ENCODE peak calls at places on chromosomes 5 and 9, in eight cellular contexts. Y, H, W, O, K, L, X and M are unnamed samples.
A peak's percentile ranks its signal among the peaks of the same experiment; 100 is the strongest.

GRCh38 chr9:35520404-35520790 is 30.5 kb downstream of the RUSC2 start:
- DNase-seq in W (no peak), X (no peak), O (no peak), Y (no peak), H (no peak), K (no peak), L (no peak), M (no peak)

GRCh38 chr5:31809037-31809910 is 170.3 kb downstream of the PDZD2 start:
- DNase-seq in Y (peak; percentile 74), K (peak; percentile 74), X (peak; percentile 83), W (peak; percentile 45), L (peak; percentile 74), O (peak; percentile 81), H (peak; percentile 85), M (peak; percentile 57)

GRCh38 chr5:157651623-157652376 is 438 bp downstream of the SOX30 start:
- DNase-seq in K (peak; percentile 87), H (peak; percentile 83), O (no peak), W (peak; percentile 83), Y (peak; percentile 90), X (peak; percentile 5), L (no peak), M (peak; percentile 78)

GRCh38 chr9:125655691-125656410 is 51.2 kb downstream of the MAPKAP1 start:
- DNase-seq in W (no peak), X (no peak), L (no peak), Y (no peak), O (no peak), K (no peak), H (no peak), M (no peak)

GRCh38 chr9:5529683-5530221 is 19.4 kb downstream of the PDCD1LG2 start:
- DNase-seq in O (peak; percentile 42), H (no peak), X (no peak), K (no peak), Y (no peak), W (no peak), L (no peak), M (no peak)

GRCh38 chr9:122113574-122113973 is 20.5 kb upstream of the TTLL11 start:
- DNase-seq in O (no peak), Y (no peak), W (no peak), H (no peak), L (no peak), X (no peak), K (no peak), M (no peak)

GRCh38 chr5:41871866-41872265 is 1.6 kb upstream of the OXCT1 start:
- DNase-seq in K (no peak), H (peak; percentile 52), L (no peak), X (no peak), W (no peak), O (no peak), Y (no peak), M (no peak)

GRCh38 chr5:148860599-148860998 is 34.2 kb downstream of the ADRB2 start:
- DNase-seq in W (no peak), O (no peak), K (no peak), X (no peak), L (no peak), H (no peak), Y (no peak), M (no peak)

GRCh38 chr9:86034863-86035734 is 64.3 kb downstream of the GOLM1 start:
- DNase-seq in W (peak; percentile 50), X (peak; percentile 71), H (peak; percentile 69), Y (no peak), K (no peak), O (peak; percentile 79), L (no peak), M (no peak)

GRCh38 chr9:8627944-8628679 is 828.5 kb upstream of the DMAC1 start:
- DNase-seq in H (no peak), X (no peak), Y (no peak), W (no peak), K (no peak), L (no peak), O (no peak), M (no peak)

GRCh38 chr9:112050544-112051475 is 124.3 kb downstream of the SUSD1 start:
- DNase-seq in X (no peak), H (peak; percentile 97), O (peak; percentile 42), K (no peak), Y (no peak), L (peak; percentile 81), W (peak; percentile 57), M (no peak)

GRCh38 chr9:86734762-86735161 is 212.5 kb downstream of the GAS1 start:
- DNase-seq in H (peak; percentile 80), L (no peak), Y (no peak), K (no peak), W (no peak), O (no peak), X (peak; percentile 46), M (no peak)

GRCh38 chr5:166505086-166505485 is 1786.4 kb upstream of the WWC1 start:
- DNase-seq in W (no peak), H (no peak), O (no peak), X (no peak), K (no peak), Y (no peak), L (no peak), M (no peak)

GRCh38 chr5:163580516-163580915 is 75.1 kb downstream of the MAT2B start:
- DNase-seq in W (peak; percentile 73), O (no peak), H (no peak), Y (no peak), K (no peak), X (no peak), L (no peak), M (no peak)

GRCh38 chr9:4048441-4048840 is 251.4 kb downstream of the GLIS3 start:
- DNase-seq in K (no peak), L (no peak), O (peak; percentile 39), W (no peak), Y (no peak), H (peak; percentile 58), X (peak; percentile 27), M (no peak)

GRCh38 chr9:115018547-115019435 is 88.4 kb upstream of the TNFSF8 start:
- DNase-seq in K (no peak), Y (no peak), H (peak; percentile 57), O (no peak), X (no peak), L (no peak), W (no peak), M (no peak)

GRCh38 chr5:148125641-148126040 is 42.7 kb upstream of the SPINK14 start:
- DNase-seq in L (no peak), O (peak; percentile 11), H (peak; percentile 6), K (no peak), W (no peak), Y (no peak), X (peak; percentile 33), M (no peak)

DNA sequence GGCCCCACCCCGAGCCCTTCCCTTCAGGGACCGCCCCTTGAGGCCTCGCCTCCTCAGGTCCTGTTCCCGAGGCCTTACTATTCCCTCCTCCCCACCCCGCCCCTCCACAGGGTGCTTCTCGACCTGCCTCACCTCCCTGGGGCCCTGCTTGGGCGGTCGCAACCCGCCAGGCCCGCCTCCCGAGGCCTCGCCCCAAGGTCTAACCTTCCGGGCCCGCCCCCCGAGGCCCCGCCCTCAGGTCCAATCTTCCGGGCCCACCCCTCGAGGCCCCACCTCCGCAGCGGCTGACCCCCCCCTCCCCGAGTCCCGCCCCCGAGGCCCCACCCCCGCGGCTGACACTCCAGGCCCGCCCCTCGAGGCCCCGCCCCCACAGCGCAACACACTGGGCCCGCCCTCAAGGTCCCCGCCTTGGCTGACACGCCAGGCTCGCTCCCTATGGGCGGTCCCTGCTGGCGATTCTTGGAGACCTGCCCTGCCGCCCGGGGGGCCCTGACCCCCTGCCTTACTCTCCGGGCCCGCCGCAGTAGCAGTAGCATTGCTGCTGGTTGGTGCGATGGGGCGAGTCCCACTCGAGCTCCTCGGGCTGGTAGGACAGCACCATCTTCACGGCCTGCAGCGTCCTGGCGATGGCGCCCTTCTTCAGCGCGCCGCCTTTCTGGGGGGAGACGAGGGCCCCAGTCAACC is 8.2 kb downstream of the PHF19 start:
- DNase-seq in X (peak; percentile 96), Y (peak; percentile 100), K (peak; percentile 97), O (peak; percentile 98), H (peak; percentile 98), W (peak; percentile 99), L (peak; percentile 95), M (peak; percentile 99)
- TF ChIP-seq CTCF in X (peak; percentile 72), Y (peak; percentile 56), K (no peak), O (peak; percentile 51), H (peak; percentile 56), W (no peak), L (peak; percentile 60), M (peak; percentile 37)

DNA sequence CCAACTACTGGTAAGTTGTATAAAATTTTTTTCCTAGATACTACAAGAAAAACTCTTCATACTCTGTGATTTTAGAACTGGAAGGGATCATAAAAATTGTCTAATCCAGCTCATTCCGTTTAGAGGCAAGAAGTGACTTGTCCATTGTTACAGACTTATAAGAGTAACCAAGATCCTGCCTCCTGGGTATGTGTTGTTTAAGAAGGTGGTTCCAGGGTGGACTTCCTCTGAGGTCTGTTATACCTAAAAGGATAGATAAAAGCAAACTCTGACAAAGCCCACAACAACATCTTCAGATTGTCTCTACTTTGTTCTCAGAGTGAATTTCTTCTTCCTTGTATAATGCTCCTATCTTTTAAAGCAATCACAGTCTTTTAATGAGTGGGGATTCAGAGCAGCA is 24.2 kb downstream of the TGFBR1 start:
- DNase-seq in H (no peak), Y (no peak), O (no peak), L (no peak), X (no peak), K (no peak), W (no peak), M (no peak)
- H3K4me1 ChIP-seq in H (peaks cover 15% of the 10 kb centered on the region), Y (peaks cover 15% of the 10 kb centered on the region), O (peaks cover 2% of the 10 kb centered on the region), L (no peaks in the 10 kb centered on the region), X (no peaks in the 10 kb centered on the region), K (peaks cover 12% of the 10 kb centered on the region), W (no peaks in the 10 kb centered on the region), M (no peaks in the 10 kb centered on the region)

DNA sequence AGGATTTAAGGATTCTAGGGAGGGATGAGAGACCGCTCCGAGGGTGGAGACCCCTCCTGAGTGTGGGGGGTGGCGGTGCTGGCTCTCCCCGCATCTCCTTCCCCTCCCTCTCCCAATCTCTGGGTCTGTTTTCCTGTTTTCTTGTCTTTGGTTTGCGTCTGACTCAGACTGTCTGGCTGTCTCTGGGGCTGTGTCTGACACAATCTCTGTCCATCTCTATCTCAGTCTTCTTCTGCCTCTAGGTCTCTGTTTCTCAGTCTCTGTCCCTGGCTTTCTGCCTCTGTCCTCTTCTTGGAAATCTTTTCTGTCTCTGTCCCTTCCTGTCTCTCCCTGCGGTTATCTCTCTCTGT is 196 bp upstream of the GRM6 start:
- DNase-seq in Y (no peak), O (no peak), K (no peak), X (no peak), H (no peak), W (no peak), L (no peak), M (no peak)
- H3K9me3 ChIP-seq in Y (no peaks in the 10 kb centered on the region), O (peaks cover 13% of the 10 kb centered on the region), K (no peaks in the 10 kb centered on the region), X (no peaks in the 10 kb centered on the region), H (no peaks in the 10 kb centered on the region), W (no peaks in the 10 kb centered on the region), L (peaks cover 72% of the 10 kb centered on the region), M (no peaks in the 10 kb centered on the region)

GRCh38 chr5:28855631-28856030 is 1817.2 kb upstream of the CDH9 start:
- DNase-seq in K (no peak), O (no peak), X (no peak), L (no peak), Y (no peak), W (no peak), H (no peak), M (no peak)
- TF ChIP-seq CTCF in K (no peak), O (no peak), X (no peak), L (no peak), Y (no peak), W (no peak), H (no peak), M (no peak)

GRCh38 chr5:62127098-62127736 is 178.8 kb upstream of the KIF2A start:
- DNase-seq in X (no peak), O (no peak), H (no peak), L (no peak), K (no peak), W (no peak), Y (no peak), M (no peak)
- H3K4me1 ChIP-seq in X (no peaks in the 10 kb centered on the region), O (no peaks in the 10 kb centered on the region), H (no peaks in the 10 kb centered on the region), L (no peaks in the 10 kb centered on the region), K (no peaks in the 10 kb centered on the region), W (no peaks in the 10 kb centered on the region), Y (no peaks in the 10 kb centered on the region), M (no peaks in the 10 kb centered on the region)